ENCODE peak calls at places on chromosomes 13 and 19, in four cellular contexts. R is breast epithelium, V is astrocyte of the spinal cord, Z is HFF-Myc. W is an unnamed sample.

GRCh38 chr13:30114586-30115256 is 192.6 kb downstream of the KATNAL1 start:
- DNase-seq in Z (peak; percentile 67), V (peak; percentile 79), R (peak; percentile 88), W (no peak)

GRCh38 chr19:18636969-18637629 is at the start of gene KLHL26:
- DNase-seq in R (no peak), Z (no peak), V (no peak), W (no peak)

GRCh38 chr19:9956956-9957355 is 20.6 kb upstream of the OLFM2 start:
- DNase-seq in V (no peak), R (no peak), Z (no peak), W (no peak)

GRCh38 chr19:32422435-32422834 is 16.9 kb downstream of the DPY19L3 start:
- DNase-seq in Z (no peak), V (no peak), R (no peak), W (no peak)

GRCh38 chr13:44211753-44212152 is 161.9 kb upstream of the SERP2 start:
- DNase-seq in R (no peak), V (no peak), Z (no peak), W (no peak)

GRCh38 chr13:78660130-78660857 is 1.3 kb upstream of the OBI1 start:
- DNase-seq in V (no peak), R (no peak), Z (no peak), W (no peak)

GRCh38 chr13:66345988-66346387 is 884.1 kb downstream of the PCDH9 start:
- DNase-seq in V (no peak), R (no peak), Z (no peak), W (no peak)

GRCh38 chr13:109494955-109495354 is 291.4 kb downstream of the IRS2 start:
- DNase-seq in R (no peak), V (peak; percentile 81), Z (no peak), W (peak; percentile 37)

GRCh38 chr19:7841751-7842660 is 12.0 kb downstream of the EVI5L start:
- DNase-seq in Z (no peak), V (no peak), R (no peak), W (no peak)

GRCh38 chr13:42968906-42969305 is 23.1 kb downstream of the EPSTI1 start:
- DNase-seq in R (peak; percentile 69), V (no peak), Z (no peak), W (no peak)

GRCh38 chr13:57874530-57874929 is 243.0 kb downstream of the PCDH17 start:
- DNase-seq in R (no peak), Z (no peak), V (no peak), W (no peak)

GRCh38 chr13:22040810-22041364 is 370.0 kb downstream of the FGF9 start:
- DNase-seq in R (no peak), V (no peak), Z (no peak), W (no peak)

GRCh38 chr13:73967397-73968165 is 166.6 kb downstream of the KLF12 start:
- DNase-seq in V (no peak), R (no peak), Z (no peak), W (no peak)

GRCh38 chr13:95067303-95067702 is 233.9 kb downstream of the ABCC4 start:
- DNase-seq in Z (no peak), R (no peak), V (peak; percentile 15), W (no peak)

GRCh38 chr13:101838305-101838835 is 385.9 kb downstream of the ITGBL1 start:
- DNase-seq in V (peak; percentile 64), R (no peak), Z (no peak), W (no peak)

GRCh38 chr19:7775761-7776160 is 12.7 kb downstream of the CLEC4M start:
- DNase-seq in V (no peak), R (no peak), Z (no peak), W (no peak)

GRCh38 chr13:98878421-98879126 is 99.3 kb downstream of the DOCK9 start:
- DNase-seq in V (no peak), R (no peak), Z (no peak), W (no peak)

GRCh38 chr13:49366841-49367240 is 77.0 kb downstream of the CAB39L start:
- DNase-seq in V (no peak), R (no peak), Z (no peak), W (no peak)

GRCh38 chr13:78609464-78610205 is 6.3 kb upstream of the POU4F1 start:
- DNase-seq in R (no peak), V (no peak), Z (no peak), W (no peak)

GRCh38 chr13:49858183-49858856 is 65.8 kb upstream of the KPNA3 start:
- DNase-seq in Z (peak; percentile 57), R (no peak), V (peak; percentile 90), W (peak; percentile 78)

GRCh38 chr13:113938716-113939115 is 35.2 kb downstream of the C13orf46 start:
- DNase-seq in R (no peak), V (no peak), Z (no peak), W (no peak)

GRCh38 chr19:13953021-13953531 is 767 bp downstream of the DCAF15 start:
- DNase-seq in R (no peak), Z (no peak), V (peak; percentile 46), W (peak; percentile 29)

GRCh38 chr19:1161716-1162115 is 12.4 kb downstream of the SBNO2 start:
- DNase-seq in Z (no peak), R (no peak), V (no peak), W (no peak)

GRCh38 chr13:30154931-30155330 is 152.4 kb downstream of the KATNAL1 start:
- DNase-seq in Z (no peak), V (no peak), R (no peak), W (no peak)

GRCh38 chr19:10191347-10191746 is 3.4 kb downstream of the DNMT1 start:
- DNase-seq in R (peak; percentile 59), V (peak; percentile 94), Z (peak; percentile 53), W (peak; percentile 69)

GRCh38 chr19:7418575-7418974 is 69.8 kb downstream of the ARHGEF18 start:
- DNase-seq in R (no peak), V (no peak), Z (no peak), W (no peak)

GRCh38 chr19:17332677-17333581 is 1.7 kb downstream of the ANO8 start:
- DNase-seq in Z (peak; percentile 20), R (no peak), V (peak; percentile 50), W (no peak)

GRCh38 chr19:18776288-18776594 is 14.9 kb downstream of the COMP start:
- DNase-seq in Z (no peak), V (no peak), R (no peak), W (no peak)

GRCh38 chr13:75129331-75129730 is 352.6 kb downstream of the TBC1D4 start:
- DNase-seq in R (no peak), Z (no peak), V (no peak), W (peak; percentile 55)

GRCh38 chr19:18418034-18418724 is 1.0 kb upstream of the SSBP4 start:
- DNase-seq in R (no peak), V (no peak), Z (no peak), W (no peak)

GRCh38 chr13:65240773-65241172 is 1989.4 kb downstream of the PCDH9 start:
- DNase-seq in R (no peak), Z (no peak), V (no peak), W (no peak)

GRCh38 chr13:102847272-102848234 is 1.7 kb downstream of the ERCC5 start:
- DNase-seq in R (no peak), Z (no peak), V (peak; percentile 59), W (no peak)

DNA sequence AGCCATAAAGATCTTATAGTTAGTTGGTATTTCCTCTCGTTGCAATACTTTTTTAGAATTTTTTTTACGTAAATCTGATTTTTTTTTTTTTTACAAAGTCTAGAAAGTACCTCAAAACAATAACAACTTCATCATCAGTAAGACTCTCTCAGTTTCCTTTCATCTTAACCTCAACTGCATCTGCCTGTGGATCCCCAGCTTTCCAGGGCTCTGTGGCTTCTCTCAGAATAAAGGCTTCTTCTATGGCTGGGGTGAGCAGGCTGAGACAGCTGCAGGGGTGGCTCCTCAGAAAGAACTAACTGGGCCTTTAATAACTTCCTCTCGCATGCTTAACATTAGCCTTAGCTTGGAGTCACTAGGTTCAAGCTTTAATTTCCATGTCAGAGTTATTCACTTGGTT is 4.2 kb downstream of the ZNF506 start:
- DNase-seq in Z (no peak), V (no peak), R (no peak), W (no peak)
- TF ChIP-seq CTCF in Z (no peak), V (no peak), R (no peak), W (no peak)

GRCh38 chr19:5990289-5990797 is 12.4 kb upstream of the RANBP3 start:
- DNase-seq in Z (no peak), V (no peak), R (no peak), W (no peak)

GRCh38 chr19:5989388-5990074 is 11.6 kb upstream of the RANBP3 start:
- DNase-seq in Z (no peak), R (no peak), V (no peak), W (no peak)

GRCh38 chr19:5985098-5985783 is 7.3 kb upstream of the RANBP3 start:
- DNase-seq in Z (no peak), R (no peak), V (peak; percentile 45), W (peak; percentile 32)

GRCh38 chr19:5988520-5989387 is 10.8 kb upstream of the RANBP3 start:
- DNase-seq in Z (no peak), V (no peak), R (no peak), W (no peak)

GRCh38 chr19:5987077-5987818 is 9.3 kb upstream of the RANBP3 start:
- DNase-seq in R (peak; percentile 75), V (peak; percentile 75), Z (peak; percentile 56), W (peak; percentile 44)
- TF ChIP-seq CTCF in R (peak; percentile 94), V (peak; percentile 94), Z (peak; percentile 93), W (peak; percentile 90)

GRCh38 chr19:5480427-5480836 is 25.2 kb downstream of the ZNRF4 start:
- DNase-seq in Z (no peak), R (no peak), V (no peak), W (no peak)
- TF ChIP-seq CTCF in Z (peak; percentile 58), R (no peak), V (peak; percentile 57), W (peak; percentile 48)

GRCh38 chr19:50662442-50663279 is 13.4 kb downstream of the C19orf81 start:
- DNase-seq in R (no peak), V (no peak), Z (no peak), W (no peak)

GRCh38 chr19:50661087-50661486 is 11.8 kb downstream of the C19orf81 start:
- DNase-seq in V (no peak), Z (no peak), R (no peak), W (no peak)

GRCh38 chr19:50661675-50662441 is 12.6 kb downstream of the C19orf81 start:
- DNase-seq in V (no peak), R (no peak), Z (no peak), W (no peak)

GRCh38 chr19:50664204-50664603 is 15.0 kb downstream of the C19orf81 start:
- DNase-seq in Z (no peak), V (no peak), R (no peak), W (no peak)

DNA sequence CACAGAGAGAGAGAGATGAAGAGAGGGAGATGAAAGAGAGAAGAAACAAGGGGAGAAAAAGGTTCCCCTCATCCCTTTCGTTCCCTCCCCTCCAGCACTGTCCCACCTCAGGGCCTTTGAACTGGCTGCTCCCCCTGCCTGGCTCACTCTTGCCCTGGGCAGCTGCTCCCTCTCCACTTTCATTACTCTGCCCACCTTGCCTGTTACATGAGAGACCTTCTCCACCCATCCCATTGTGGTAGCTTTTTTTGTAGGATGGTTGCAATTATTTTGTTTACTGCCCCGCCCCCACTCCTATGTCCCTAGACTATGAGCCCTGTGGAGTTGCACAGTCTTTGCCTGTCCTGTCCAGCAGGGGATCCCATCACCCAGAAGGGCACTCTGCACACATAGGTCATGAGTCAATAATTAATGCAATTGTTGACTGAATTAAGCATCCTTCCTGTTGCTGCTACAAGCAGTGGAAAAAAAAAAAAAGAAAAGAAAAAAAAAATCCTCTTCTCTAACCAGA is 14.1 kb downstream of the C19orf81 start:
- DNase-seq in R (no peak), Z (no peak), V (no peak), W (no peak)
- TF ChIP-seq CTCF in R (no peak), Z (no peak), V (no peak), W (no peak)

W was measured in AG09309.